ENCODE peak calls at places on chromosome 14, in seven cellular contexts. Q, O, E, R, T, A and H are unnamed samples.

GRCh38 chr14:35355981-35356839 is 48.3 kb downstream of the NFKBIA start:
- DNase-seq in Q (no peak), O (peak), E (peak), R (peak), T (no peak), A (no peak), H (no peak)

GRCh38 chr14:77615231-77616132 is 955 bp downstream of the SPTLC2 start:
- DNase-seq in Q (peak), O (no peak), E (peak), R (no peak), T (no peak), A (no peak), H (peak)

GRCh38 chr14:31219169-31219568 is 11.6 kb upstream of the HECTD1 start:
- DNase-seq in Q (no peak), O (no peak), E (peak), R (no peak), T (no peak), A (no peak), H (no peak)

GRCh38 chr14:61186793-61187641 is 94.1 kb downstream of the TMEM30B start:
- DNase-seq in Q (no peak), O (no peak), E (no peak), R (no peak), T (no peak), A (no peak), H (no peak)

GRCh38 chr14:58408681-58409080 is 13.0 kb downstream of the TOMM20L start:
- DNase-seq in Q (no peak), O (no peak), E (no peak), R (no peak), T (no peak), A (no peak), H (no peak)

GRCh38 chr14:77979171-77979570 is 179.3 kb downstream of the ADCK1 start:
- DNase-seq in Q (no peak), O (no peak), E (no peak), R (no peak), T (no peak), A (no peak), H (no peak)

GRCh38 chr14:20427231-20428009 is 8.5 kb downstream of the KLHL33 start:
- DNase-seq in Q (peak), O (no peak), E (peak), R (no peak), T (no peak), A (peak), H (no peak)

GRCh38 chr14:100076133-100076532 is 10.9 kb downstream of the EVL start:
- DNase-seq in Q (peak), O (no peak), E (peak), R (peak), T (no peak), A (no peak), H (peak)

GRCh38 chr14:68548194-68549056 is 244.4 kb downstream of the ZFP36L1 start:
- DNase-seq in Q (no peak), O (no peak), E (peak), R (peak), T (peak), A (peak), H (no peak)

GRCh38 chr14:51581017-51581881 is 70.5 kb upstream of the FRMD6 start:
- DNase-seq in Q (no peak), O (no peak), E (peak), R (no peak), T (no peak), A (peak), H (no peak)

GRCh38 chr14:34623506-34623905 is 6.4 kb downstream of the SNX6 start:
- DNase-seq in Q (no peak), O (no peak), E (peak), R (no peak), T (no peak), A (no peak), H (no peak)

GRCh38 chr14:80172380-80173055 is 38.8 kb downstream of the DIO2 start:
- DNase-seq in Q (no peak), O (no peak), E (peak), R (no peak), T (no peak), A (no peak), H (no peak)

GRCh38 chr14:34035177-34035933 is 84.5 kb upstream of the EGLN3 start:
- DNase-seq in Q (no peak), O (no peak), E (no peak), R (no peak), T (no peak), A (no peak), H (no peak)

GRCh38 chr14:68771631-68772030 is 21.2 kb downstream of the ZFP36L1 start:
- DNase-seq in Q (no peak), O (no peak), E (no peak), R (no peak), T (no peak), A (no peak), H (peak)

GRCh38 chr14:97267509-97267908 is 470.3 kb downstream of the VRK1 start:
- DNase-seq in Q (no peak), O (no peak), E (no peak), R (no peak), T (no peak), A (no peak), H (no peak)

GRCh38 chr14:63394856-63395255 is 76.1 kb upstream of the GPHB5 start:
- DNase-seq in Q (no peak), O (no peak), E (peak), R (no peak), T (no peak), A (no peak), H (no peak)

GRCh38 chr14:70358631-70359030 is 852 bp downstream of the COX16 start:
- DNase-seq in Q (no peak), O (no peak), E (peak), R (no peak), T (no peak), A (no peak), H (no peak)

GRCh38 chr14:33617154-33617553 is 333.7 kb downstream of the EGLN3 start:
- DNase-seq in Q (no peak), O (no peak), E (peak), R (no peak), T (no peak), A (no peak), H (no peak)

GRCh38 chr14:70981005-70981952 is 74.0 kb downstream of the PCNX1 start:
- DNase-seq in Q (no peak), O (no peak), E (peak), R (no peak), T (no peak), A (no peak), H (no peak)

GRCh38 chr14:25909361-25909760 is 688.5 kb downstream of the NOVA1 start:
- DNase-seq in Q (no peak), O (no peak), E (no peak), R (no peak), T (no peak), A (no peak), H (no peak)

GRCh38 chr14:96146131-96146771 is 58.4 kb upstream of the BDKRB2 start:
- DNase-seq in Q (no peak), O (no peak), E (peak), R (no peak), T (peak), A (no peak), H (no peak)
- H3K27ac ChIP-seq in Q (no peak), O (no peak), E (peak), R (no peak), T (peak), A (peak), H (no peak)

GRCh38 chr14:102015045-102015685 is 50.8 kb downstream of the DYNC1H1 start:
- DNase-seq in Q (no peak), O (no peak), E (peak), R (no peak), T (no peak), A (no peak), H (no peak)
- H3K4me3 ChIP-seq in Q (no peak), O (no peak), E (no peak), R (no peak), T (no peak), A (no peak), H (no peak)

DNA sequence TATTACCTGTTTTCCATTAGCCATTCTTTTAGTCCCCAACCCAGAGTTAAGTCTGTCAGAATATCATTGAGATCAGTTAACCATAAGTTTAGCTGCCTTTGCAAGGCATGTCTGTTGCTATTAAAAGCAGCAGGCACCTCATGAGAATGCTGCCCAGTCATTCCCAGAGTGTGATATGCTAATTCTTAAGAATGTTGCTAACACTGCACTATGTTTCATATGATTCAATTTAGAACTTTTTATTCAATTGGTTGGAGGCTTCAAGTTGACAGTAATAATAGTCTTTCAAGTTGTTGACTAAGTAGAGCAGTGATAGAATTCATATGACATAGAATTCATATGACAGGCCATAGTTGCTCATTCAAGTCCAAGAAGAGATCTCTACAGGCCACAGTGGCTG is 292.3 kb downstream of the FUT8 start:
- DNase-seq in Q (no peak), O (no peak), E (no peak), R (no peak), T (no peak), A (no peak), H (no peak)
- H3K27ac ChIP-seq in Q (no peak), O (no peak), E (no peak), R (no peak), T (peak), A (no peak), H (no peak)

GRCh38 chr14:105475916-105476845 is 1.6 kb downstream of the CRIP2 start:
- DNase-seq in Q (no peak), O (peak), E (peak), R (peak), T (peak), A (no peak), H (peak)

GRCh38 chr14:105478624-105479305 is 4.1 kb downstream of the CRIP2 start:
- DNase-seq in Q (no peak), O (no peak), E (no peak), R (no peak), T (no peak), A (no peak), H (peak)

GRCh38 chr14:105477659-105478623 is 3.3 kb downstream of the CRIP2 start:
- DNase-seq in Q (no peak), O (no peak), E (no peak), R (no peak), T (no peak), A (no peak), H (peak)

GRCh38 chr14:105475269-105475915 is 771 bp downstream of the CRIP2 start:
- DNase-seq in Q (no peak), O (peak), E (peak), R (no peak), T (no peak), A (no peak), H (peak)

DNA sequence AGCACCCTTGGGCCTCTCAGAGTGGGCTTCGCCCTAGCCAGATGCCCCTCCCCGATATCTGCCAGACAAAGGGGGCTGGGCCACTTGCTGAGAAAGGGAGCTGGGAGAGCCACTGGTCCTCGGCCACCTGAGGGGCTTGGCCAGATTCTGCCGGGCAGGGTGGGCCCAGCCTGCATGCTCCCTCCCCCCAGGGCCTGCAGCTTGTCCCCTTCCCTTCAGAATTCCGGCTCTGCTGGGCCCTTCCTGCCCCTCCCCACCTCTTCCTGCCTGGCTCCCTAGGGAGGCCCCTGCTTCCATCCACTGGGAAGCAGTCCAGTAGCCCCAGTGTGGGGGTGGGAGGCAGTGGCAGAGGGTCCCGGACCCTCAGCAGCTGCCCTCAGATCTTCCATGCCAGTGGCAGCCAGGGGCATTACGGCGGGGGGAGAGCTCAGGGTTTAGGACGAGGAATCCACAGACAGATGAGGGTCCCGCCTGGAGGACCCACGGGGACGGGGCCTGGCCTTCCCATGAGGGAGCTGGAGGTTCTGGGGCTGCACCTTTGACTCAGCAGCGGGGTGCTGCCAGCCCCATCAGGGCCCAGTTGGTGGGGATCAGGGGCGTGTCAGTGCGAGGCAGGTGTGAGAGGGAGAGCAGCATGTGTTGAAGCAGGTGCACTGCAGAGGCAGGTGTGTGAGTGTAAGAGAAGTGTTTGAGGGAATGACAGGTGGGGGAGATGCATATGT is 2.5 kb downstream of the CRIP2 start:
- DNase-seq in Q (no peak), O (no peak), E (no peak), R (no peak), T (no peak), A (no peak), H (no peak)
- H3K4me3 ChIP-seq in Q (no peak), O (peak), E (no peak), R (peak), T (peak), A (peak), H (no peak)

DNA sequence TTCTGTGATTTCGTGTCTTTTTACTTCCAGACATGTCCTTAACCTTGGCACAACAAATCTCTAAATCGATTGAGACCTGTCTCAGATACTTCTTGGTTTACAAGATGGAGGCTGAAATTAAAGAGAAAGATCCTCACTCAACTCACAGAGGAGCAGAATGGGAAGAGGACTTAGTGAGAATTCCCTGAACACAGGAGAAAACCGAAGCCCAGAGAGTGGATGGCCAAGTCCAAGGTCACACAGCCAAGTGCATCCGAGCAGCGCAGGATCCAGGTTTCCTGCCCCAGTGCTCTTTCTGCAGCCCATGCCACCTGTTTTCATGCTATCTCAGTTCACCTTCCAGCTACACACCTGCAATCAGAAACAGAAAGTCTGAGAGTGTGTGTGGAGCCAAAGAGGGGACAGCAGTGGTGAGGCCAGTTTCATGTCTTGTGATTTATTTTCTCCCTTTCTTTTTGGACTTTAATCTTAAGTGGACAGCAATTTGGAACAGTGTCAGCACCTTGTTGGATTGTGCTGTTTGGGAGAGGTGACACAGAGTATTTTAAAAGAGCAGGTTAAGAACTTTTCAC is 22.9 kb upstream of the TCL1B start:
- DNase-seq in Q (no peak), O (no peak), E (no peak), R (no peak), T (no peak), A (no peak), H (no peak)
- H3K27ac ChIP-seq in Q (no peak), O (no peak), E (no peak), R (no peak), T (no peak), A (no peak), H (no peak)